ENCODE peak calls at places on chromosomes 4 and X, in four cellular contexts. R is adrenal gland, U is A549, I is H1. S is an unnamed sample.

GRCh38 chr4:17577660-17578481 is 873 bp downstream of the LAP3 start:
- DNase-seq in R (peak), U (no peak), I (no peak), S (peak)

GRCh38 chr4:99679204-99679603 is 21.6 kb upstream of the C4orf54 start:
- DNase-seq in I (no peak), U (no peak), R (peak), S (no peak)

GRCh38 chrX:21151051-21151450 is 223.2 kb upstream of the CNKSR2 start:
- DNase-seq in R (no peak), I (no peak), U (no peak), S (no peak)

GRCh38 chrX:18674788-18675735 is 3.2 kb upstream of the RS1 start:
- DNase-seq in U (peak), I (peak), R (peak), S (peak)

GRCh38 chrX:23785564-23785963 is 2.6 kb downstream of the SAT1 start:
- DNase-seq in U (peak), I (no peak), R (no peak), S (no peak)

GRCh38 chrX:78650906-78651437 is 8.2 kb downstream of the RTL3 start:
- DNase-seq in R (no peak), U (no peak), I (no peak), S (no peak)

GRCh38 chrX:101078716-101079115 is at the start of gene TMEM35A:
- DNase-seq in R (no peak), U (no peak), I (no peak), S (no peak)

GRCh38 chrX:119516157-119516702 is 48.0 kb downstream of the SLC25A5 start:
- DNase-seq in I (no peak), R (peak), U (peak), S (peak)

GRCh38 chr4:15238720-15239119 is 189.1 kb upstream of the C1QTNF7 start:
- DNase-seq in I (no peak), U (peak), R (peak), S (peak)

GRCh38 chr4:118265312-118266144 is 87.3 kb downstream of the PRSS12 start:
- DNase-seq in U (no peak), R (no peak), I (no peak), S (peak)

DNA sequence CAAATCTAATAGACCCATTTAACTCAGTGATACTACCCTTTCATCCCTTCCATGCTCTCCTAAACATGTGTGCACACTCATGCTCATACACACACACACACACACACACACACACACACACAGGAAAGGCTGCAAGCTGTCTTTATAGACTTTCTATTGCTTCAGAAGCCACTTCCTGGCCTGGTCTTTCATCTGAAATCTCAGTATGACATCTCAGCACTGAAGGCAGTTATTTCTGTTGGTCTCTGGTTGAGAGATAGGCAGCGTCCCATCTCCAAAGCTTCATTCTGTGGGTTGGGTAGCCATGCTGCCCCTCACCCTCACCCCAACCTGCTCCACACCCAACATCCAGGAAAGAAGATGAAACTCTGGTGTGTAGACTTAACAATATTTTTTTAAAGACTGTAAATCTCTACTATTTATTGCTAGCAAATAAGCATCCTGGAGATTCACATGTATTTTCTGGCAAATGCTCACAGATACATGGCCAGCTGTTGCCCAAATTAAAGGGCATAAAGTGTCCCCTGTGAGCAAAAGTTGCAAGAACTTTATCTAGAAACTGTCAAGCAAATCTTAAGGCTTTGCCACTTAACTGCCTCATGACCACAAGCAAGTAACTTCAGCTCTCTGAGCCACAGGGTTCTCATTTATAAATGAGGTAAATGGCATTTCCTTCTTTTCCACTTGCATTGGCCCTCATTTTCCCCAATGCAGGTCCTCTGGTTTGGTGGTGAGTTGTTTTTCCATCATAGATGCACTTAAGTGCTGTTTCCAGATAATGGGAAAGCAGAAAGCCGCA is 189.8 kb upstream of the AFF2 start:
- DNase-seq in R (no peak), U (no peak), I (no peak), S (no peak)
- TF ChIP-seq POLR2A in R (no peak), U (no peak), I (no peak), S (no peak)

DNA sequence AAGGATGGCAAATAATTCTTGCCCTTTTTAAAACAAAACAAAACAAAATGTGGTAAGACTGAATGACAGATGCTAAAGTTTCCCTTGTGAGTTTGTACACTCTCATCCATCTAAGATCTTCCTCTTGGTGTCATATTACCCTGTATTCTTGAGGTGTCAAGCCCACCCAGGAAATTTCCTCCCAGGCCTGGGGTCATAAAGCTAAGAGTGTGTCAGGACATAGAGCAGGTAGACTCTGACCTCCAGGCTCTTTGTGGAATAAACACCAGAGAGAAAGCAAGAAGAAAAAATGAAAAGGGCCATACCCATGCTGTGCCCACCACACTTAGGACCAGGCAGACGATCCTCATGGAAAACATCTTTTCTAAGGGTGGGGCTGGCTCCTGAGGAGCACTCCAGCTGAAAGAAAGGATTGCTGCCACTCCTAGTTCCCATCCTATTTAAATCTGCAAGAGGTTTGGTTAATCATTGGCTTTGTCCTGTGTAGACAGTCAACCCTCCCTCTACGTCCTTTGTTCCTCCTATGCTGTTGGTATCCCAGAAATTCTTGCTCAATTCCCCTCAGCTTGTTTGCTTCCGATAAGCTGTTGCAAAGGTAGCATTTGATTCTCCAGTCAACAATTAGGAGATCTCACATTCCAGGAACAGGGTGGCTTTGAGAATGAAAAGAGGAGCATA is at the start of gene FGA:
- DNase-seq in U (peak), R (no peak), I (no peak), S (no peak)
- TF ChIP-seq POLR2A in U (no peak), R (no peak), I (no peak), S (no peak)

DNA sequence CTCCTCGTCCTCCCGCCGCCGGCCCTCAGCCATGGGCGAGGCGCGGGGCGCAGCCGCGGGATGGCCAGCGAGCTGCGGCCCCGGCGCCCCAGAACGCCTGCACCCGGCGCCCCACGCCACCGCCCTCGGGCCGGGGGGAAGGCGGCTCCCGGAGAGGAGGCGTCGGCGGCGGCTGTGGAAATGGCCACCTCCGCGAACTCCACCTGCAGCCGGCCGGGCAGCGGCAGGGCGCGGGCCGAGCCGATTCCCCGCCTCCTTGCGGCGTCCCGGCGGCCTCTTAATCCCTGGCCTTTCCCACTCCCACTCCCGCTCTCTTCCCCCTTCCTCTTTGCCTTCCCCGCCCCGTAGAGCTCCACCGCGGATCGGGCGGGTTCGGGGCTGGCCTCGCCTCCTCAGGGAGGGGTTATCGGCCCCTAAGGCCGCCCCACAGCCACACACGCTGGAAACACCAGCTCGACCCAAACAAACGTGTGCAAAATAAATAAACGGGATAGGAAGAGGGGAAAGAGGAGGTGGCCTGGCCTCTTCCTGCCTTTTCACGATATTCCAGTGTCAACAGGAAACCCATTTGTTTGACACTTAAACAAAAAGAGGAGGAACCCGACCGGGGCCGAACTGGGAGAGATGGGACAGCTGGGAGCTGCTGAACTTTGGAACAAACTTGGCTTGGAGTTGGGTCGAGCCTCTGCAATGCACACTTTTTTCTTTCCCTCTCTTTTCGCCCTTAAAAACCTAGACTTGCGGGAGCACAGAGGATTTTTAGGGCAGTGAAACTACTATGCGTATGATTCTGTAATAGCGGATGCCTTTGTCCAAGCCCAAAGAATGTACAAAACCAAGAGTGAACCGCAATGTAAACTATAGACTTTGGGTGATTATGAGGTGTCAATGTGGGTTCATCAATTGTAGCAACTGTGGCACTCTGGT is at the start of gene SH3D19:
- DNase-seq in R (peak), U (peak), I (no peak), S (peak)
- TF ChIP-seq POLR2A in R (peak), U (peak), I (no peak), S (no peak)

DNA sequence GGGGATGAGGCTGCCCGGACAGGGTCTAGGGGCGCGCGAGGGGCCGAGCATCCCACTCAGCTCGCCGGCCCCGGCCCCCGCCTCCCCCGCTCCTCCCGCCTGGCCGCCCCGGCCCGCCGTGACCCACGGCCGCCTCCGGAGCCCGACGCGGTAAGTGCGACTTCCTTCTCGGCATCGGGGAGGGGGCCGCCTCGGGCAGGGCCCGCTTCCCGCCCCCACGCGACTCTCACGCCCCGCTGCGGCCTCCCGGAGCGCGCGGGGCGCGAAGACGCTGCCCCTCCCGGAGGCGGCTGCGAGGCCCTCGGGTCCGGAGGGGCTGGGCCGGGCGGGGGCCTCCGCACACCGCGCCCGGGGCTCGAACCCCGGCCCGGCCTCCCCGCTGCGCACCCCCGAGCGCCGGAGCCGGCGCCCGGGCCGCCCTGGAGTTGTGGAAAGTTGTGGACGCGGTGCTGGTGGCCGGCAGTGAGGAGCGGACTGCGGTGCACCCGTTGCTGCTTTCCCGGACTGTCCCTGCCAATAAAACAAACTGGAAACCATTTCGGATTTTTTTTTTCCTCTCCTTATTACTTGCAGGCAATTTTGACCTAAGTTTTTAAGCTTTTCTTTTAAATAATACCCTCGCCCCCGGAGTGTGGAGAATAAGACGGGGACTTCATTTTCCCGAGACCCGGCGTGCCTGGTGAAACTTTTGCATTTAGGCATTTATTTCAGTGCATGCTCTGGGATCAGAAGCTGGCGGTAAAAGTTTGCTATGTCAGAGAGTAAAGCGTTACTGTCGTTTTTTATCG is 12.9 kb upstream of the TMEM156 start:
- DNase-seq in I (no peak), U (peak), R (peak), S (no peak)
- TF ChIP-seq POLR2A in I (no peak), U (no peak), R (no peak), S (no peak)

DNA sequence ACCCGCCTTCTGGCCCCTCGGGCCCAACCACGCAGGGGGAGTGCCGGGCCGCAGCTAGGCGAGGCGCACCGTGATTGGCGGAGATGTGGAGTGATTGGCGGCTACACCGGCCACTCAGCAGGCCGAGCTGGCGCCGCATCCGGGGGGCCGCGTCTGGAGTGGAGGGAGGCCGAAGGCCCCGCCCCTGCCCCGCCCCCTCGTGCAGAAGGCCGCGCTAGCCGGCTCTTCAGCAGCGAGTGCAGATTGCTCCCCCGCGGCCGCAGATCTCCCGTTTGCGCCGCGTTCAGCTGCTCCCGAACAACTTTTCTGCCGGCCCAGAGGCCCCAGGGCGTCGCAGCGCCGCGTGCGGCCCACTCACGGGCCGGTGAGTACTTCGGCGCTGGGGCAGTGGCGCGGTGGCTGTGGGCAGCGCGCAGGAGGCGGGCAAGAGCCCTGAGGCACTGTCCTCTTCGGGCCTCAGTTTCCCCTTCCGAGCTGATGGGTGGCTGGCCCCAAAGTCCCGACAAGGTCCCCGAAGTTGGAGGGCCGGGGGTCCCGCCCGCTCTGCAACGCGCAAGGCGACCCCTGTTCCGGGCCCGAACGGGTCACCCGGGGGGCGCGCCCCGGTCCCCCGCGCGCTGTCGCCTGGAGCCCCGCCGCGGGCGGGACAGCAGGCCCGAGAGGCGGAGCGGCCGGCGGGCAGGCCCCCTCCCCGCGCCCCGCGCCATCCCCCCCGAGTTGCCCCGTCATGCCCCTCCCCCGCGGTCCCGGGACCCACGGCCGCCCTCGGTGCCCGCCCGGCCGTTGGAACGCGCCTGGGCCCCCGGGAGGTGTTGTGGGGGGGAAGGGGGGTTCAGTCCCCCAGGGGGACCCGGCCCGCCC is at the start of gene WFS1:
- DNase-seq in R (peak), I (peak), U (peak), S (peak)
- TF ChIP-seq POLR2A in R (peak), I (no peak), U (peak), S (peak)

DNA sequence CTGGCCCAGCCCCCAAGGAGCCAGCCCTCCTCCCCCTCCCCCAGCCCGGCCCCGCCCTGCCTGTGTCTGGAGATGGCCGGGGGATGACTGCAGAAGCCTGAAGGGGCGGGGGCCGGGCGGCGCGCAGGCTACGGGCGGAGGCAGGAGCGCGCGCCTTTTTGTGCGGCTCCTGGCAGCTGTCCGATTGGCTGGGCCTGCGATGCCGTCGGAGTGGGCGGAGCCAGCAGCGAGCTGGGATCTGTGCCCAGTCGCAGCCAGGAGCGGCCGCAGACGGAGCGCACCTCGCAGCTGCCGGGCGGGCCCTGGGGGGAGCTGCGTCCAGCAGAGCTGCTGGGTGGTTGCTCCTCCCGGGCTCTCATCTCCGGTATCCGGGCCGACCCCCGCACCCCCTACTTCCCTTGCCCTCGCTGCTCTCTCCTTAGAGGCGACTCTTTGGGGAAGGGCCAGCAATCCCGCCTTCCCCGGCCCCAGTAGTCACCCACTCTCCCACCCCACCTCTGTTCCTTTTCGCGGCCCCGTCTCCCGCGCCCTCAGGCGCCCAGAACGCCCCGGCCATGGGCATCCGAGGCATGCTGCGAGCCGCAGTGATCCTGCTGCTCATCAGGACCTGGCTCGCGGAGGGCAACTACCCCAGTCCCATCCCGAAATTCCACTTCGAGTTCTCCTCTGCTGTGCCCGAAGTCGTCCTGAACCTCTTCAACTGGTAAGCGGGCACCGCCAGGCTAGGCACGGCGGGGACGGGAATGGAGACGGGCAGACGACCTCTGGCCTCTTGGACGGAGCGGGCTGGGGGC is at the start of gene GABRQ:
- DNase-seq in R (no peak), I (peak), U (peak), S (no peak)
- TF ChIP-seq POLR2A in R (no peak), I (peak), U (no peak), S (no peak)

S was measured in heart left ventricle.